ENCODE peak calls at places on chromosomes 4 and X, in nine cellular contexts. T, H, K, P, R, S, F, D and Q are unnamed samples.

GRCh38 chrX:65596270-65596669 is 61.7 kb upstream of the LAS1L start:
- DNase-seq in T (no peak), H (no peak), K (no peak), P (no peak), R (no peak), S (no peak), F (peak), D (no peak), Q (no peak)

GRCh38 chr4:105569014-105569850 is 16.8 kb downstream of the ARHGEF38 start:
- DNase-seq in T (no peak), H (no peak), K (no peak), P (no peak), R (no peak), S (no peak), F (no peak), D (no peak), Q (no peak)

GRCh38 chrX:71533850-71534515 is 1.1 kb downstream of the OGT start:
- DNase-seq in T (peak), H (peak), K (peak), P (no peak), R (peak), S (peak), F (peak), D (peak), Q (no peak)

GRCh38 chr4:5890063-5890727 is 2.7 kb downstream of the CRMP1 start:
- DNase-seq in T (peak), H (no peak), K (peak), P (no peak), R (peak), S (no peak), F (no peak), D (no peak), Q (no peak)

GRCh38 chr4:53100801-53101581 is 238.9 kb downstream of the RASL11B start:
- DNase-seq in T (no peak), H (no peak), K (no peak), P (no peak), R (no peak), S (no peak), F (no peak), D (no peak), Q (no peak)

GRCh38 chr4:113050361-113050760 is 908 bp downstream of the ANK2 start:
- DNase-seq in T (no peak), H (no peak), K (no peak), P (no peak), R (no peak), S (no peak), F (no peak), D (no peak), Q (no peak)

GRCh38 chr4:140239311-140239710 is 85.3 kb upstream of the MAML3 start:
- DNase-seq in T (no peak), H (no peak), K (no peak), P (no peak), R (no peak), S (no peak), F (no peak), D (no peak), Q (no peak)

GRCh38 chr4:139419388-139419914 is 34.5 kb upstream of the RAB33B start:
- DNase-seq in T (no peak), H (no peak), K (no peak), P (peak), R (no peak), S (no peak), F (peak), D (no peak), Q (peak)

GRCh38 chr4:3022112-3022511 is 52.2 kb downstream of the HTT-AS start:
- DNase-seq in T (no peak), H (no peak), K (no peak), P (no peak), R (no peak), S (no peak), F (no peak), D (no peak), Q (no peak)

GRCh38 chr4:185573651-185574199 is 38.4 kb upstream of the PDLIM3 start:
- DNase-seq in T (peak), H (no peak), K (peak), P (no peak), R (peak), S (no peak), F (no peak), D (no peak), Q (no peak)

GRCh38 chr4:7297374-7297773 is 105.0 kb downstream of the SORCS2 start:
- DNase-seq in T (no peak), H (no peak), K (no peak), P (no peak), R (no peak), S (no peak), F (no peak), D (no peak), Q (no peak)

GRCh38 chrX:129318375-129318774 is 204.9 kb downstream of the SMARCA1 start:
- DNase-seq in T (no peak), H (no peak), K (peak), P (no peak), R (peak), S (no peak), F (no peak), D (no peak), Q (no peak)

GRCh38 chr4:16881151-16881884 is 17.1 kb downstream of the LDB2 start:
- DNase-seq in T (no peak), H (no peak), K (no peak), P (no peak), R (no peak), S (no peak), F (no peak), D (no peak), Q (no peak)

GRCh38 chrX:16457239-16457638 is 192.7 kb upstream of the S100G start:
- DNase-seq in T (no peak), H (no peak), K (no peak), P (no peak), R (no peak), S (no peak), F (no peak), D (no peak), Q (no peak)

GRCh38 chrX:119853449-119853848 is 686 bp upstream of the UPF3B start:
- DNase-seq in T (no peak), H (no peak), K (no peak), P (no peak), R (no peak), S (no peak), F (peak), D (no peak), Q (no peak)

GRCh38 chrX:149074429-149074828 is 430.7 kb downstream of the IDS start:
- DNase-seq in T (no peak), H (no peak), K (no peak), P (no peak), R (no peak), S (no peak), F (no peak), D (no peak), Q (peak)

GRCh38 chr4:31156221-31156620 is 436.1 kb downstream of the PCDH7 start:
- DNase-seq in T (no peak), H (no peak), K (no peak), P (no peak), R (no peak), S (no peak), F (no peak), D (no peak), Q (no peak)

GRCh38 chr4:27787195-27787594 is 926.6 kb downstream of the STIM2 start:
- DNase-seq in T (no peak), H (no peak), K (no peak), P (no peak), R (no peak), S (no peak), F (no peak), D (no peak), Q (no peak)

GRCh38 chr4:15488658-15489470 is 19.2 kb downstream of the CC2D2A start:
- DNase-seq in T (no peak), H (no peak), K (no peak), P (no peak), R (no peak), S (no peak), F (no peak), D (no peak), Q (no peak)
- TF ChIP-seq EP300 in T (no peak), H (no peak), K (no peak), P (no peak), R (no peak), S (no peak), F (no peak), D (no peak), Q (no peak)

GRCh38 chr4:123350726-123351125 is 45.9 kb upstream of the SPRY1 start:
- DNase-seq in T (no peak), H (no peak), K (no peak), P (no peak), R (no peak), S (no peak), F (no peak), D (no peak), Q (no peak)

GRCh38 chr4:123352966-123353365 is 43.6 kb upstream of the SPRY1 start:
- DNase-seq in T (no peak), H (no peak), K (no peak), P (no peak), R (no peak), S (no peak), F (no peak), D (no peak), Q (no peak)

GRCh38 chr4:123351713-123352112 is 44.9 kb upstream of the SPRY1 start:
- DNase-seq in T (no peak), H (no peak), K (no peak), P (no peak), R (no peak), S (no peak), F (no peak), D (no peak), Q (no peak)

GRCh38 chr4:123353656-123354055 is 42.9 kb upstream of the SPRY1 start:
- DNase-seq in T (no peak), H (no peak), K (no peak), P (no peak), R (no peak), S (no peak), F (no peak), D (no peak), Q (no peak)

DNA sequence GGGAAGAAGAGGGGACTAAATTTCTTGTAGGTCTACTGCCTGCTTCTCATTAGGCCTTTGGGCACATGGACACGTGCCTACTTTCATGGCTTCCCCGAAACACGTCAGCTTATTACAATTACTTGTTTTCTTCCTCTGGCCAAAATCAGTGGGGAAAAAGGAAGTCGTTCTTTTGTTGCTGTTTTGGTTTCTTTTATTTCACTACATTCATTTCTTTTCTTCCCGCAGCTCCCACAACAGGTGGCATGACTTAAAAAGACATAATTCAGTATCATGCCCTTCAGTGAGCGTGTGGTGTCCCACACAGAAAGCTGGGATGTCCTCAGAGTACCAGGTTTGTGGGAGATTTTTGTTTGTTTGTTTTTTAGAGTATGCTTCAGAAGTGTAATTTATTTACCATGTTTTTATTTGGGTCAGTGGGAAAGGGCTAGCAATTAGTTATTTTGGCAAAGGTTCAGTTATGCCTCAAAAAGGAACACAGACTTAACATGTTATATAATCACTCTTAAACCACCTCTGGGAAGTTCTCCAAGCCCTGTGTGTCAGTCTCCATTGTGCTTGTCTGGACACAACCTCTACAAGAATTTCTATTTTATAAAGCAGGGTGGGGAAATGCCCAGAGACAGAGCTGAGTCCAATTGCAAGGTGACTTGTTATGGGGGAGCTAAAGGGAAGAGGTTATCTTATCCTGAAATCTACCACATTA is 44.2 kb upstream of the SPRY1 start:
- DNase-seq in T (no peak), H (no peak), K (no peak), P (no peak), R (no peak), S (no peak), F (no peak), D (no peak), Q (no peak)
- H3K27ac ChIP-seq in T (no peak), H (no peak), K (no peak), P (peak), R (no peak), S (peak), F (no peak), D (no peak), Q (peak)

GRCh38 chr4:98930311-98930865 is 1.5 kb upstream of the EIF4E start:
- DNase-seq in T (no peak), H (no peak), K (no peak), P (no peak), R (no peak), S (no peak), F (no peak), D (no peak), Q (no peak)
- H3K4me3 ChIP-seq in T (no peak), H (peak), K (peak), P (no peak), R (peak), S (peak), F (no peak), D (no peak), Q (peak)

GRCh38 chrX:106611682-106612402 is at the start of gene RADX:
- DNase-seq in T (peak), H (peak), K (peak), P (peak), R (peak), S (peak), F (peak), D (peak), Q (peak)

GRCh38 chrX:106613277-106613676 is 1.5 kb downstream of the RADX start:
- DNase-seq in T (no peak), H (no peak), K (no peak), P (no peak), R (no peak), S (no peak), F (no peak), D (no peak), Q (no peak)

GRCh38 chrX:106611323-106611681 is 476 bp upstream of the RADX start:
- DNase-seq in T (no peak), H (no peak), K (no peak), P (no peak), R (no peak), S (no peak), F (no peak), D (no peak), Q (no peak)

GRCh38 chrX:106612403-106612789 is 618 bp downstream of the RADX start:
- DNase-seq in T (peak), H (no peak), K (no peak), P (no peak), R (no peak), S (no peak), F (no peak), D (no peak), Q (no peak)

DNA sequence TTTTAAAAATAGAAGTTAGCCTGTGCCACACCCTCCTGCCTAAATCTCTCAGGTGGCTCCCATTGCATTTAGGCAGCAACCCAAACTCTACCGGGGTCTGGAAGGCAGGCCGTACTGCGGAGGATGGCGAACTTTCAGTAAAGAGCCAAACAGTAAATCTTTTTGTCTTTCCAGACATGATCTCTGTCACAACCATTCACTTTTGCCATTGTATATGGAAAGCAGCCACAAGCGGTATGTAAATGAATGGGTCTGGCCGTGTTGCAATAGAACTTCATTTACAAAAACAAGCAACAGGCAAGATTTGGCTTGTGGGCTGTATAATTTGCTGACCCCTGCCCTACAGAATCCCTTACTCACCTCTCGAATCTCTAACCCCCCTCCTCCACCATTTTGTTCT is 3.3 kb downstream of the RADX start:
- DNase-seq in T (no peak), H (no peak), K (no peak), P (no peak), R (no peak), S (no peak), F (no peak), D (no peak), Q (no peak)
- TF ChIP-seq EP300 in T (no peak), H (no peak), K (no peak), P (no peak), R (no peak), S (no peak), F (no peak), D (no peak), Q (no peak)

GRCh38 chrX:155613927-155614559 is 1.3 kb upstream of the TMLHE start:
- DNase-seq in T (no peak), H (no peak), K (no peak), P (no peak), R (no peak), S (no peak), F (no peak), D (no peak), Q (no peak)

GRCh38 chrX:155615938-155616337 is 3.2 kb upstream of the TMLHE start:
- DNase-seq in T (no peak), H (no peak), K (no peak), P (no peak), R (no peak), S (no peak), F (no peak), D (no peak), Q (no peak)

GRCh38 chrX:155612312-155613224 is at the start of gene TMLHE:
- DNase-seq in T (peak), H (peak), K (peak), P (peak), R (peak), S (peak), F (peak), D (peak), Q (no peak)

GRCh38 chrX:155611302-155611701 is 1.4 kb downstream of the TMLHE start:
- DNase-seq in T (no peak), H (no peak), K (no peak), P (no peak), R (no peak), S (no peak), F (no peak), D (no peak), Q (no peak)
- H3K27ac ChIP-seq in T (no peak), H (no peak), K (no peak), P (peak), R (no peak), S (peak), F (peak), D (no peak), Q (peak)